ENCODE peak calls at places on chromosomes 4 and X, in seven cellular contexts. One of them, this sample, is unnamed.

GRCh38 chrX:71542411-71542810 is 9.5 kb downstream of the OGT start:
- DNase-seq in GM13976: no peak
- DNase-seq in NCI-H510A treated with DMSO at 0.1 percent for 48 hours: peak; percentile 12
- DNase-seq in glutamatergic neuron: no peak
- DNase-seq in stimulated activated CD4-positive, alpha-beta T cell treated with anti-CD3 and anti-CD28 coated beads, Interleukin-2, amount 100 ng/mL, for 24 hours: no peak
- DNase-seq in neural crest cell: no peak
- DNase-seq in SJSA1: no peak
- DNase-seq in this sample: no peak

GRCh38 chr4:72919937-72920336 is 149.6 kb downstream of the COX18 start:
- DNase-seq in glutamatergic neuron: no peak
- DNase-seq in neural crest cell: no peak
- DNase-seq in stimulated activated CD4-positive, alpha-beta T cell treated with anti-CD3 and anti-CD28 coated beads, Interleukin-2, amount 100 ng/mL, for 24 hours: no peak
- DNase-seq in NCI-H510A treated with DMSO at 0.1 percent for 48 hours: no peak
- DNase-seq in GM13976: no peak
- DNase-seq in SJSA1: no peak
- DNase-seq in this sample: no peak

GRCh38 chr4:52825311-52826090 is 36.6 kb upstream of the RASL11B start:
- DNase-seq in stimulated activated CD4-positive, alpha-beta T cell treated with anti-CD3 and anti-CD28 coated beads, Interleukin-2, amount 100 ng/mL, for 24 hours: no peak
- DNase-seq in SJSA1: no peak
- DNase-seq in glutamatergic neuron: no peak
- DNase-seq in NCI-H510A treated with DMSO at 0.1 percent for 48 hours: no peak
- DNase-seq in neural crest cell: no peak
- DNase-seq in GM13976: no peak
- DNase-seq in this sample: no peak

GRCh38 chr4:2803624-2804448 is 11.0 kb downstream of the SH3BP2 start:
- DNase-seq in stimulated activated CD4-positive, alpha-beta T cell treated with anti-CD3 and anti-CD28 coated beads, Interleukin-2, amount 100 ng/mL, for 24 hours: no peak
- DNase-seq in NCI-H510A treated with DMSO at 0.1 percent for 48 hours: no peak
- DNase-seq in glutamatergic neuron: no peak
- DNase-seq in GM13976: no peak
- DNase-seq in neural crest cell: no peak
- DNase-seq in SJSA1: no peak
- DNase-seq in this sample: no peak

GRCh38 chr4:40525811-40526598 is 103.7 kb downstream of the RBM47 start:
- DNase-seq in glutamatergic neuron: no peak
- DNase-seq in neural crest cell: no peak
- DNase-seq in SJSA1: peak; percentile 29
- DNase-seq in NCI-H510A treated with DMSO at 0.1 percent for 48 hours: no peak
- DNase-seq in GM13976: no peak
- DNase-seq in stimulated activated CD4-positive, alpha-beta T cell treated with anti-CD3 and anti-CD28 coated beads, Interleukin-2, amount 100 ng/mL, for 24 hours: no peak
- DNase-seq in this sample: no peak

GRCh38 chr4:127400736-127401346 is 231.9 kb upstream of the INTU start:
- DNase-seq in NCI-H510A treated with DMSO at 0.1 percent for 48 hours: no peak
- DNase-seq in GM13976: peak; percentile 20
- DNase-seq in SJSA1: peak; percentile 20
- DNase-seq in glutamatergic neuron: peak; percentile 80
- DNase-seq in neural crest cell: peak; percentile 57
- DNase-seq in stimulated activated CD4-positive, alpha-beta T cell treated with anti-CD3 and anti-CD28 coated beads, Interleukin-2, amount 100 ng/mL, for 24 hours: peak; percentile 47
- DNase-seq in this sample: no peak

GRCh38 chrX:110244951-110245480 is 72.9 kb downstream of the AMMECR1 start:
- DNase-seq in GM13976: no peak
- DNase-seq in neural crest cell: no peak
- DNase-seq in glutamatergic neuron: no peak
- DNase-seq in NCI-H510A treated with DMSO at 0.1 percent for 48 hours: no peak
- DNase-seq in SJSA1: no peak
- DNase-seq in stimulated activated CD4-positive, alpha-beta T cell treated with anti-CD3 and anti-CD28 coated beads, Interleukin-2, amount 100 ng/mL, for 24 hours: no peak
- DNase-seq in this sample: no peak

GRCh38 chr4:40718571-40718970 is 31.2 kb upstream of the NSUN7 start:
- DNase-seq in stimulated activated CD4-positive, alpha-beta T cell treated with anti-CD3 and anti-CD28 coated beads, Interleukin-2, amount 100 ng/mL, for 24 hours: no peak
- DNase-seq in GM13976: no peak
- DNase-seq in neural crest cell: no peak
- DNase-seq in glutamatergic neuron: no peak
- DNase-seq in NCI-H510A treated with DMSO at 0.1 percent for 48 hours: peak; percentile 57
- DNase-seq in SJSA1: no peak
- DNase-seq in this sample: no peak

GRCh38 chrX:16882188-16882587 is 12.0 kb upstream of the RBBP7 start:
- DNase-seq in GM13976: no peak
- DNase-seq in neural crest cell: no peak
- DNase-seq in stimulated activated CD4-positive, alpha-beta T cell treated with anti-CD3 and anti-CD28 coated beads, Interleukin-2, amount 100 ng/mL, for 24 hours: peak; percentile 15
- DNase-seq in glutamatergic neuron: no peak
- DNase-seq in NCI-H510A treated with DMSO at 0.1 percent for 48 hours: peak; percentile 39
- DNase-seq in SJSA1: no peak
- DNase-seq in this sample: no peak

GRCh38 chr4:32569844-32570243 is 1849.7 kb downstream of the PCDH7 start:
- DNase-seq in stimulated activated CD4-positive, alpha-beta T cell treated with anti-CD3 and anti-CD28 coated beads, Interleukin-2, amount 100 ng/mL, for 24 hours: no peak
- DNase-seq in SJSA1: no peak
- DNase-seq in GM13976: no peak
- DNase-seq in glutamatergic neuron: no peak
- DNase-seq in NCI-H510A treated with DMSO at 0.1 percent for 48 hours: no peak
- DNase-seq in neural crest cell: no peak
- DNase-seq in this sample: no peak

GRCh38 chr4:183504930-183505555 is at the start of gene ING2:
- DNase-seq in neural crest cell: no peak
- DNase-seq in GM13976: peak; percentile 87
- DNase-seq in NCI-H510A treated with DMSO at 0.1 percent for 48 hours: peak; percentile 51
- DNase-seq in SJSA1: peak; percentile 62
- DNase-seq in glutamatergic neuron: peak; percentile 74
- DNase-seq in stimulated activated CD4-positive, alpha-beta T cell treated with anti-CD3 and anti-CD28 coated beads, Interleukin-2, amount 100 ng/mL, for 24 hours: no peak
- DNase-seq in this sample: peak; percentile 88

GRCh38 chrX:23952984-23953907 is 45.4 kb downstream of the CXorf58 start:
- DNase-seq in SJSA1: no peak
- DNase-seq in neural crest cell: no peak
- DNase-seq in glutamatergic neuron: no peak
- DNase-seq in GM13976: peak; percentile 64
- DNase-seq in NCI-H510A treated with DMSO at 0.1 percent for 48 hours: no peak
- DNase-seq in stimulated activated CD4-positive, alpha-beta T cell treated with anti-CD3 and anti-CD28 coated beads, Interleukin-2, amount 100 ng/mL, for 24 hours: peak; percentile 18
- DNase-seq in this sample: peak; percentile 13

GRCh38 chrX:71301195-71301924 is at the start of gene ITGB1BP2:
- DNase-seq in NCI-H510A treated with DMSO at 0.1 percent for 48 hours: no peak
- DNase-seq in glutamatergic neuron: no peak
- DNase-seq in GM13976: no peak
- DNase-seq in neural crest cell: no peak
- DNase-seq in SJSA1: no peak
- DNase-seq in stimulated activated CD4-positive, alpha-beta T cell treated with anti-CD3 and anti-CD28 coated beads, Interleukin-2, amount 100 ng/mL, for 24 hours: no peak
- DNase-seq in this sample: no peak

GRCh38 chr4:53755656-53756055 is 164.4 kb upstream of the LNX1 start:
- DNase-seq in NCI-H510A treated with DMSO at 0.1 percent for 48 hours: no peak
- DNase-seq in neural crest cell: no peak
- DNase-seq in SJSA1: no peak
- DNase-seq in GM13976: no peak
- DNase-seq in glutamatergic neuron: no peak
- DNase-seq in stimulated activated CD4-positive, alpha-beta T cell treated with anti-CD3 and anti-CD28 coated beads, Interleukin-2, amount 100 ng/mL, for 24 hours: no peak
- DNase-seq in this sample: no peak